ENCODE peak calls at places on chromosome 17, in five cellular contexts. H is neuronal stem cell, D is H9, O is H1, U is mesenchymal stem cell. N is an unnamed sample.

GRCh38 chr17:64036198-64036922 is 15.9 kb upstream of the ICAM2 start:
- DNase-seq in O (no peak), U (no peak), D (peak), H (no peak), N (no peak)

GRCh38 chr17:79325707-79326106 is 251.1 kb downstream of the ENGASE start:
- DNase-seq in H (peak), D (peak), U (no peak), O (no peak), N (no peak)

GRCh38 chr17:57935833-57936807 is 19.1 kb downstream of the CUEDC1 start:
- DNase-seq in O (no peak), H (peak), D (peak), U (peak), N (no peak)

GRCh38 chr17:81228420-81228819 is 5.7 kb upstream of the CEP131 start:
- DNase-seq in H (no peak), D (no peak), U (no peak), O (no peak), N (no peak)

GRCh38 chr17:67696347-67696746 is 21.4 kb upstream of the NOL11 start:
- DNase-seq in D (no peak), U (no peak), O (no peak), H (no peak), N (peak)

GRCh38 chr17:29562615-29563014 is 4.2 kb downstream of the ABHD15 start:
- DNase-seq in H (no peak), U (no peak), D (no peak), O (no peak), N (no peak)

GRCh38 chr17:77926967-77927366 is 31.5 kb upstream of the TNRC6C start:
- DNase-seq in O (no peak), U (no peak), H (no peak), D (no peak), N (no peak)

GRCh38 chr17:82901356-82901755 is 61.5 kb upstream of the ZNF750 start:
- DNase-seq in O (no peak), D (no peak), U (no peak), H (no peak), N (no peak)

GRCh38 chr17:78790552-78790951 is 8.5 kb upstream of the CYTH1 start:
- DNase-seq in D (no peak), H (no peak), U (no peak), O (no peak), N (peak)

GRCh38 chr17:43546317-43547188 is at the start of gene ETV4:
- DNase-seq in O (peak), U (peak), D (peak), H (peak), N (peak)

GRCh38 chr17:81926451-81927144 is 937 bp downstream of the MAFG start:
- DNase-seq in U (peak), H (no peak), O (no peak), D (peak), N (peak)

GRCh38 chr17:40548982-40549680 is 16.1 kb downstream of the CCR7 start:
- DNase-seq in H (no peak), O (no peak), D (peak), U (peak), N (no peak)

GRCh38 chr17:40553694-40554534 is 11.4 kb downstream of the CCR7 start:
- DNase-seq in U (peak), O (no peak), H (no peak), D (peak), N (no peak)

GRCh38 chr17:76907352-76907751 is 39.1 kb downstream of the MGAT5B start:
- DNase-seq in D (no peak), O (no peak), U (no peak), H (no peak), N (no peak)

GRCh38 chr17:8818654-8819330 is 19.6 kb upstream of the MFSD6L start:
- DNase-seq in U (no peak), D (peak), H (no peak), O (no peak), N (no peak)

GRCh38 chr17:9021158-9021984 is at the start of gene NTN1:
- DNase-seq in D (peak), O (no peak), U (peak), H (peak), N (peak)

GRCh38 chr17:10730956-10731879 is 1.4 kb upstream of the TMEM220 start:
- DNase-seq in D (peak), O (no peak), U (peak), H (no peak), N (no peak)

GRCh38 chr17:10144976-10145375 is 53.4 kb downstream of the GAS7 start:
- DNase-seq in H (no peak), D (no peak), O (no peak), U (no peak), N (peak)

GRCh38 chr17:21240375-21241055 is 12.7 kb downstream of the NATD1 start:
- DNase-seq in H (no peak), D (no peak), O (no peak), U (no peak), N (peak)

GRCh38 chr17:58189436-58190146 is 2.9 kb upstream of the EPX start:
- DNase-seq in H (no peak), U (peak), D (no peak), O (no peak), N (no peak)

GRCh38 chr17:41563607-41564006 is 8.3 kb downstream of the KRT9 start:
- DNase-seq in O (no peak), H (no peak), U (no peak), D (no peak), N (no peak)

GRCh38 chr17:73214851-73215250 is 22.0 kb downstream of the COG1 start:
- DNase-seq in U (no peak), O (no peak), D (no peak), H (no peak), N (no peak)

GRCh38 chr17:42459256-42459982 is 741 bp downstream of the ATP6V0A1 start:
- DNase-seq in H (no peak), U (peak), D (peak), O (no peak), N (peak)

GRCh38 chr17:4433515-4434031 is at the start of gene SPNS3:
- DNase-seq in O (no peak), D (no peak), H (no peak), U (no peak), N (no peak)

GRCh38 chr17:32488177-32488542 is 1.4 kb downstream of the CDK5R1 start:
- DNase-seq in O (no peak), U (no peak), H (no peak), D (no peak), N (no peak)

GRCh38 chr17:2693561-2694380 is 17.8 kb downstream of the CLUH start:
- DNase-seq in U (no peak), H (no peak), O (no peak), D (no peak), N (no peak)

GRCh38 chr17:27929990-27930389 is 36.8 kb upstream of the LYRM9 start:
- DNase-seq in O (no peak), D (no peak), U (no peak), H (no peak), N (peak)

GRCh38 chr17:30476726-30477082 is 504 bp upstream of the GOSR1 start:
- DNase-seq in O (no peak), H (peak), U (no peak), D (no peak), N (peak)

GRCh38 chr17:82356028-82356427 is 3.0 kb upstream of the TEX19 start:
- DNase-seq in O (no peak), U (no peak), H (no peak), D (no peak), N (no peak)

GRCh38 chr17:27456681-27457404 is 595 bp downstream of the KSR1 start:
- DNase-seq in O (no peak), D (no peak), U (no peak), H (no peak), N (no peak)

GRCh38 chr17:1644493-1645206 is 882 bp downstream of the SCARF1 start:
- DNase-seq in D (no peak), H (no peak), O (no peak), U (peak), N (no peak)

GRCh38 chr17:45092932-45093430 is 31.9 kb downstream of the NMT1 start:
- DNase-seq in H (no peak), U (peak), O (no peak), D (no peak), N (peak)
- H4K8ac ChIP-seq in H (no peak), U (peak), O (no peak), D (no peak), N (no peak)

GRCh38 chr17:48596000-48596734 is 2.6 kb upstream of the HOXB5 start:
- DNase-seq in H (no peak), O (no peak), U (no peak), D (no peak), N (no peak)

GRCh38 chr17:48596735-48597491 is 3.3 kb upstream of the HOXB5 start:
- DNase-seq in D (peak), O (no peak), U (peak), H (no peak), N (no peak)

GRCh38 chr17:48598727-48599126 is 5.1 kb upstream of the HOXB5 start:
- DNase-seq in D (no peak), O (no peak), U (no peak), H (no peak), N (no peak)

GRCh38 chr17:48597775-48598631 is 4.4 kb upstream of the HOXB5 start:
- DNase-seq in D (no peak), O (no peak), H (no peak), U (peak), N (peak)

GRCh38 chr17:48597492-48597774 is 3.9 kb upstream of the HOXB5 start:
- DNase-seq in D (no peak), O (no peak), U (no peak), H (no peak), N (no peak)
- H2BK12ac ChIP-seq in D (no peak), O (peak), U (no peak), H (no peak), N (no peak)

DNA sequence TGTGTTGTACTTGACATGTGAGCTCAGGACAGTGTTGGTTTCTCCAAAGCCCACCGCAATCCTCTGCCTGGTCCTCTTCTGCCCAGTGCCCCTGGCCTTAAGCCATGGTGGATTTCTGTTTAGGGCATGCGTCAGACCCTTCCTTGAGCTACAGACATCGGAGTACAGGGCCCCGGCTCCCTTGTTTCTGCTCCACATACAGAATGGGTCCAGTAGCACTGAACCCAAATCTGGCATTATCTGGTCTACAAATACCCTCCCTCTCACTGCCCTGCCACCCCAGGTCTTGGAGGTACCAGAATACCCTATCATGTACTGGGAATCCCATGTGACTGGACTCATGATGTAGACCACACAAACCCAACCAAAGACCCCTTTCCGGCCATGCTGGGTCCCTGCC is 27.4 kb upstream of the ZNHIT3 start:
- DNase-seq in O (no peak), U (no peak), H (no peak), D (no peak), N (no peak)
- H4K8ac ChIP-seq in O (no peak), U (no peak), H (no peak), D (no peak), N (no peak)

GRCh38 chr17:34377078-34377823 is 14.2 kb upstream of the CCL1 start:
- DNase-seq in D (peak), H (no peak), O (no peak), U (no peak), N (no peak)
- H2BK12ac ChIP-seq in D (no peak), H (no peak), O (no peak), U (no peak), N (no peak)

DNA sequence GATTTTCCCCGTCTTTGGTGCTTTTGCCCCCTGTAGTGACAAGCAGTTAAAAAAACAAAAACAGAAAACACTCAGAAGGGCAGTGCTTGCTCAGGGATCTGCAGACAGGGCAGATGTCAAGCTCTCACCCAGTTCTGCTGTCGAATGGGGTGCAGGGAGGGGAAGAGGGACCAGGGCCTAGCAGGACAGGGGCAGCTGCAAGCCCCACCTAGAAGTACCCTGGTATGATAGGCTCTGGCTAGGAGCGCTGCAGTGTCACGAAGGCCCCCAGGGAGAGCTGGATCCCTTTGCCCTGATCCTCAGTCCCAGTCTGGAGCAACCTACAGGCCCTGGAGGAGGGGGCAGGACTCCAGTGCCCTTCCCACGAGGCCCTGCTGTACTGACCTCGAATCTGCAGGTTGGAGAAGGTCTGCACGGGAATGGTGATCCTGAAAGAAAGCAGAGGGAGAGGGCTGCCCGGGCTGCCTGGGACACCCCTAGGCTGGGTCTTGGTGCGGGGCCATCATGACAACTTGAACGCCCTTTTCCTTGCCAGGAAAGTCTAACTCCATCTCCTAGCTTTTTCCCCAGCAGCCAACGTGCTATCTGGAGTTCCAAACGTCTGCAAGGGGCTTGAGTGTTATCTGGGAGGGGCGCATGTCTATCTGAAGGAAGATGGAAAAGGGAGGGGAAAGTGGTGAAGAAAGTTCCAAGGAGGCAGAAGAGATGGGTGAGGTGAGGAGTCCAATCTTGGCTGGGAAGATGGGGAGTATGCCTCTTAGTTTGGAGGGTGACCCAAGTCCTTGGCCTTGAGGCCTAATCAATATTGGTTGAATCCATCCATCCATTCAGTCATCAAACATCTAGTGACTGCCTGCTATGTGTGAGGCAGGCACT is 4.8 kb downstream of the GFAP start:
- DNase-seq in D (no peak), U (no peak), H (no peak), O (no peak), N (no peak)
- H4K8ac ChIP-seq in D (no peak), U (peak), H (no peak), O (no peak), N (no peak)

GRCh38 chr17:50853781-50854180 is 12.4 kb downstream of the TOB1 start:
- DNase-seq in D (peak), H (no peak), U (no peak), O (no peak), N (no peak)
- H2BK12ac ChIP-seq in D (no peak), H (no peak), U (no peak), O (no peak), N (no peak)

GRCh38 chr17:7438656-7439460 is 454 bp upstream of the FGF11 start:
- DNase-seq in U (no peak), H (no peak), O (no peak), D (no peak), N (no peak)
- H4K8ac ChIP-seq in U (no peak), H (no peak), O (no peak), D (no peak), N (no peak)

GRCh38 chr17:14451729-14452191 is 150.9 kb downstream of the HS3ST3B1 start:
- DNase-seq in H (no peak), O (no peak), U (peak), D (no peak), N (no peak)
- H2BK12ac ChIP-seq in H (no peak), O (no peak), U (peak), D (no peak), N (no peak)

DNA sequence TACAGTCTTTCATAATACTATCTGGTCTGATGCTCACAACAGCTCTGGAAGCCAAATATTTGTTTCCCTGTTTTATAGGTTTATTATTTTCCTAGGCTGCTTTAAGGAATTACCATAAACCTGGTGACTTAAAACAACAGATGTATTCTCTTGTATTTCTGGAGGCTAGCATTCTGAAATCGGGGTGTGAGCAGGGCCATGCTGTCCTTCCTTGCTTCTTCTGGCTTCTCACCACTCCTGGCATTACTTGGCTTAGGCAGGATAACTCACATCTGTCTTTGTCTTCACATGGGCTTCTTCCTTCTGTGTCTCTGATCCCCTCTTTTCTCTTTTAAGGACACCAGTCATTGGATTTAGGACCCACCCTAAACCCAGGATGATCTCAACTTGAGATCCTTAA is 39.3 kb upstream of the TBX2 start:
- DNase-seq in D (no peak), H (no peak), O (no peak), U (no peak), N (no peak)
- H4K8ac ChIP-seq in D (no peak), H (no peak), O (no peak), U (peak), N (no peak)

N was measured in trophoblast cell.